ENCODE peak calls at places on chromosomes 7 and 10, in nine cellular contexts. N is A549, O is endodermal cell, W is PC-3, I is IMR-90, R is adrenal gland, J is neural progenitor cell, B is Peyer's patch, Y is left ventricle myocardium inferior. S is an unnamed sample. For H3K9me3, the result is how much of the 10 kb centered on the place peaks cover.

GRCh38 chr7:131244259-131244852 is 83.3 kb upstream of the MKLN1 start:
- DNase-seq in N (peak), O (peak), W (peak), I (peak), R (peak), J (no peak), B (no peak), Y (no peak), S (peak)

GRCh38 chr7:22433710-22434460 is 66.1 kb downstream of the STEAP1B start:
- DNase-seq in N (no peak), O (peak), W (peak), I (peak), R (peak), J (peak), B (no peak), Y (peak), S (no peak)

GRCh38 chr7:1223196-1224092 is 9.2 kb upstream of the UNCX start:
- DNase-seq in N (peak), O (peak), W (no peak), I (no peak), R (no peak), J (peak), B (no peak), Y (no peak), S (no peak)

GRCh38 chr10:91220954-91221696 is 662 bp downstream of the PCGF5 start:
- DNase-seq in N (peak), O (no peak), W (peak), I (peak), R (peak), J (peak), B (no peak), Y (no peak), S (no peak)

GRCh38 chr7:68929712-68930395 is 668.4 kb upstream of the AUTS2 start:
- DNase-seq in N (peak), O (no peak), W (no peak), I (peak), R (no peak), J (no peak), B (no peak), Y (no peak), S (no peak)

GRCh38 chr10:43265799-43266721 is 805 bp downstream of the RASGEF1A start:
- DNase-seq in N (peak), O (peak), W (peak), I (no peak), R (peak), J (peak), B (peak), Y (no peak), S (no peak)

GRCh38 chr10:44697096-44697495 is 214.0 kb upstream of the TMEM72 start:
- DNase-seq in N (no peak), O (no peak), W (no peak), I (no peak), R (no peak), J (no peak), B (no peak), Y (no peak), S (no peak)

GRCh38 chr10:7833210-7833609 is 14.9 kb downstream of the TAF3 start:
- DNase-seq in N (no peak), O (no peak), W (no peak), I (no peak), R (no peak), J (no peak), B (no peak), Y (no peak), S (no peak)

GRCh38 chr7:81308643-81309354 is 389.9 kb upstream of the SEMA3C start:
- DNase-seq in N (no peak), O (no peak), W (no peak), I (peak), R (no peak), J (peak), B (no peak), Y (no peak), S (no peak)

GRCh38 chr10:77582710-77583115 is 54.9 kb downstream of the KCNMA1 start:
- DNase-seq in N (peak), O (no peak), W (peak), I (peak), R (peak), J (no peak), B (peak), Y (no peak), S (no peak)

GRCh38 chr7:52838981-52839411 is 196.4 kb upstream of the POM121L12 start:
- DNase-seq in N (no peak), O (no peak), W (peak), I (no peak), R (no peak), J (no peak), B (no peak), Y (no peak), S (no peak)

DNA sequence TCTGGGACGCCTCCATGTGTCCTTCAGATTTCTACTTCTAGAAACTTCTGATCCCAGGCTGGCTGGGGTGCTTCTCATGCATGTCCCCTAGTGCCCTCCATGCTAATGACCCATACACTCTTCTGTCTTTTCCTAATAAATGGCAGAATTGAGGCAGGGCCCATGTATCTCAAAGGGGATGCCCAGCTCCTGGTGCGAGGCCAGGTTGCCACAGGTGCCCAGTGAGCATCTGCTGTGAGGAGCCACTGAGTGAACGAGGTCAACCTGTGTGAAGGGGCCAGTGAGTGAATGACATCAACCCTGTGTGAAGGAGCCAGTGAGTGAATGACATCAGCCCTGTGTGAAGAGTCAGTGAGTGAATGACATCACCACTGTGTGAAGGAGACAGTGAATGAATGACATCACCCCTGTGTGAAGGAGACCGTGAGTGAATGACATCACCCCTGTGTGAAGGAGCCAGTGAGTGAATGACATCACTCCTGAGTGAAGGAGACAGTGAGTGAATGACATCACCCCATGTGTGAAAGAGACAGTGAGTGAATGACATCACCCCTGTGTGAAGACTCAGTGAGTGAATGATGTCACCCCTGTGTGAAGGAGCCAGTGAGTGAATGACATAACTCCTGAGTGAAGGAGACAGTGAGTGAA is 478.9 kb downstream of the PTPRN2 start:
- DNase-seq in N (no peak), O (peak), W (no peak), I (no peak), R (peak), J (no peak), B (no peak), Y (no peak), S (no peak)
- H3K9me3 ChIP-seq in N (under half), O (half or more), W (under half), I (half or more), R (under half), J (under half), B (under half), Y (under half), S (half or more)

GRCh38 chr7:70042533-70042932 is 444.3 kb downstream of the AUTS2 start:
- DNase-seq in N (no peak), O (no peak), W (no peak), I (no peak), R (no peak), J (no peak), B (no peak), Y (no peak), S (no peak)
- TF ChIP-seq CTCF in N (peak), O (peak), W (no peak), I (no peak), R (peak), J (peak), B (no peak), Y (peak), S (no peak)

DNA sequence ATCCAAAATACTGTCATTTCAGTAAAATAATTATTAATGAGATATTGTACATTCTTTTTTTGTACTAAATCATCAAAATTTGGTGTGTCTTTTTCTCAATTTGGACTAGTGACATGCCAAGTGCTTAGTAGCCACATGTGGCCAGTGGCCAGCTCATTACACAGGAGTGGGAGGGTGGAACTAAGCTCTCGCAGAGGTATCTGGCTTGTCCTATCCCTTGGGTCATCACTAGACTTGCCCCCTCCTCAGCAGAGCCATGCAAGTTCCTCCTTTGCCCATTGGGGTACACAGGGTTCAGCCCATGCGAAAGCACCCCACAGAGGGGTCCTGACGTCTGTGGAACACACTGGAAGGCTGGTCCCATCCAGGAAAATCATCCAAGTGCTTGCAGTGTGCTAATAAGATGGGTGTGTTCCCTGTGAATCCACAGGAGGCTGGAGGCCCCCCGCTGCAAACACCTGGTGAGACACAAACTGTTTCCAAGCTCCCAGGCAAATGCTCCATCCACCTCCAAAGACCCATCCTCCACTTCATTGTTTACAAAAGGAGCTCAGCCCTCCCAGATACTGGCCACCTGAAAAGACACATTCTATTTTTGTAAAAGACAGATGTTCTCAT is 1.3 kb downstream of the ARHGAP22 start:
- DNase-seq in N (no peak), O (peak), W (peak), I (peak), R (peak), J (no peak), B (no peak), Y (no peak), S (no peak)
- H3K4me3 ChIP-seq in N (no peak), O (no peak), W (peak), I (peak), R (no peak), J (no peak), B (no peak), Y (peak), S (peak)

GRCh38 chr7:64997927-64998391 is 7.1 kb upstream of the ZNF117 start:
- DNase-seq in N (no peak), O (no peak), W (peak), I (peak), R (peak), J (no peak), B (no peak), Y (no peak), S (no peak)
- H3K9me3 ChIP-seq in N (half or more), O (half or more), W (under half), I (half or more), R (under half), J (under half), B (under half), Y (half or more), S (half or more)

DNA sequence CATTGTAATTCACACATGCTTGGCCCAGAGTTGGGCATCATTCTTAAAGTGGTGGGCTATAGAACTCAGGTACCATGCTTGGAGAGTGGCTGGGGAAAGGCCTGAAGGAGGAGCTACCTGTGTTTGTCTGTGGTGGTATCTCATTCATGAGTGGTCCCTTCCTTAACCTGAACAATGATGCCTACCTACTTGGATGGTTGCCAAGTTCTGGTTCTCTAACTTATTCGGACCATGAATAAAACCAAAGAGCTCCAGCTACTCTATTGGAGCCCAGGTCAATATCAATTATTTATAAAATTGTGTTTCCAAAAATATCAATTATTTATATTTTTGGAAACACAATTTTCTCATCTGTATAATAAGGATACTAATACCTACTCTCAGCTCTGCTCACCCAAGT is 2.9 kb upstream of the GPR37 start:
- DNase-seq in N (no peak), O (no peak), W (no peak), I (no peak), R (no peak), J (no peak), B (no peak), Y (no peak), S (no peak)
- TF ChIP-seq CTCF in N (no peak), O (no peak), W (no peak), I (no peak), R (no peak), J (no peak), B (no peak), Y (no peak), S (no peak)

GRCh38 chr10:10044959-10045764 is 972.5 kb upstream of the CELF2 start:
- DNase-seq in N (no peak), O (no peak), W (no peak), I (no peak), R (no peak), J (no peak), B (no peak), Y (no peak), S (no peak)
- H3K4me3 ChIP-seq in N (no peak), O (no peak), W (no peak), I (no peak), R (no peak), J (no peak), B (no peak), Y (no peak), S (no peak)

GRCh38 chr7:14045651-14046050 is 56.2 kb upstream of the ETV1 start:
- DNase-seq in N (no peak), O (no peak), W (no peak), I (no peak), R (no peak), J (no peak), B (no peak), Y (no peak), S (no peak)

GRCh38 chr7:14048889-14049288 is 59.4 kb upstream of the ETV1 start:
- DNase-seq in N (no peak), O (no peak), W (peak), I (no peak), R (no peak), J (no peak), B (no peak), Y (no peak), S (no peak)

DNA sequence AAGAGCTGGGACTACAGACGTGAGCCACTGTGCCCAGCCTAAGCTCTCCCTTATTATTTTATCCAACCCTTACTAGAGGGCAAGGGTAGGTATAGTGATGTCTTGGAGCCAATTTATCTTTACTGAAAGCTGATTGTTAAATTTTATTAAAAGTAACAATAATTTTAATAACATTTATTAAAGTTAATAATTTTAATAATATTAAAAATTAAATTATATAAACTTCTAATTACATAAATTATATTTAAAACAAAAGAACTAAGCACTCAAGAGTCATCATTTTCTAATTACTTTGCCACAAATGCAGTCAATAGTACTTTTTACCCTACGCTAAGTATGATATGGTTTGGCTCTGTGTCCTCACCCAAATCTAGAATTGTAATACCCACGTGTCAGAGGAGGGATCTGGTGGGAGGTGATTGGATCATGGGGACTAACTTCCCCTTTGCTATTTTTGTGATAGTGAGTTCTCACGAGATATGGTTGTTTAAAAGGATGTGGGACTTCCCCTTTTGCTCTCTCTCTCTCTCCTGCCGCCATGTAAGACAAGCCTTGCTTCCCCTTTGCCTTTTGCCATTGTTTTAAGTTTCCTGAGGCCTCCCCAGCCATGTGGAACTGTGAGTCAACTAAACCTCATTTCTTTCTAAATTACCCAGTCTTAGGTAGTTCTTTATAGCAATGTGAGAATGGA is 58.4 kb upstream of the ETV1 start:
- DNase-seq in N (no peak), O (no peak), W (no peak), I (no peak), R (no peak), J (no peak), B (no peak), Y (no peak), S (no peak)
- H3K9me3 ChIP-seq in N (under half), O (under half), W (under half), I (under half), R (under half), J (under half), B (under half), Y (under half), S (under half)

GRCh38 chr10:26550774-26551526 is 112.8 kb downstream of the APBB1IP start:
- DNase-seq in N (peak), O (peak), W (peak), I (no peak), R (no peak), J (peak), B (no peak), Y (no peak), S (no peak)
- TF ChIP-seq CTCF in N (no peak), O (peak), W (peak), I (no peak), R (no peak), J (peak), B (no peak), Y (no peak), S (no peak)

GRCh38 chr10:51924359-51924758 is 225.0 kb upstream of the CSTF2T start:
- DNase-seq in N (no peak), O (no peak), W (no peak), I (no peak), R (no peak), J (no peak), B (no peak), Y (no peak), S (no peak)
- H3K4me3 ChIP-seq in N (no peak), O (no peak), W (no peak), I (no peak), R (no peak), J (no peak), B (no peak), Y (no peak), S (no peak)

DNA sequence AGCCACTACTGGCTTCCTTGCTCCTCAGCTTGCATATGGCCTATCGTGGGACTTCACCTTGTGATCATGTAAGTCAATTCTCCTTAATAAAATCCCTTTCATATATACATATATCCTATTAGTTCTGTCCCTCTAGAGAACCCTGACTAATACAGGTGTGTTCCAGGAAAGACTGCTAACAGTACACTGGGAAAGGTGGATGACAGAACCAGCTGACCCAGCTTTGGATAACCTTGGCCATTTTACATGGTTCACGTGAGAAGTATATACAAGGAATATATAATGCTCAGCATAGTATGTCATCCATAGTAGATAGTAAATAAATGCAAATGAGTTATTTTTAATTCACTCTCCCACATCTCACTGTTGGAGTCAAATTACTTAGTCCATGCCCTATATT is 1003.5 kb downstream of the SORCS3 start:
- DNase-seq in N (no peak), O (no peak), W (no peak), I (no peak), R (no peak), J (no peak), B (no peak), Y (no peak), S (no peak)
- H3K9me3 ChIP-seq in N (under half), O (under half), W (under half), I (under half), R (under half), J (under half), B (under half), Y (under half), S (under half)

S was measured in AG04450.